ENCODE peak calls at places on chromosomes 4 and X, in five cellular contexts. O, I, F, D and X are unnamed samples.

GRCh38 chrX:71618303-71618721 is at the start of gene CXCR3:
- DNase-seq in F (no peak), I (no peak), D (no peak), O (no peak), X (peak)

GRCh38 chr4:140755811-140756291 is 334 bp downstream of the TBC1D9 start:
- DNase-seq in O (peak), F (peak), D (peak), I (no peak), X (peak)

GRCh38 chr4:61911313-61911756 is 711.2 kb downstream of the ADGRL3 start:
- DNase-seq in F (no peak), O (peak), D (no peak), I (no peak), X (no peak)

GRCh38 chr4:37885496-37885895 is 5.4 kb upstream of the TBC1D1 start:
- DNase-seq in F (no peak), O (no peak), I (no peak), D (no peak), X (peak)

GRCh38 chr4:88143504-88143903 is 14.9 kb downstream of the ABCG2 start:
- DNase-seq in O (peak), I (peak), D (no peak), F (no peak), X (no peak)

GRCh38 chr4:27887646-27888045 is 1027.0 kb downstream of the STIM2 start:
- DNase-seq in D (no peak), I (no peak), O (no peak), F (no peak), X (no peak)

GRCh38 chr4:83115000-83115399 is 471 bp upstream of the PLAC8 start:
- DNase-seq in O (peak), F (no peak), D (no peak), I (no peak), X (no peak)

GRCh38 chr4:15182600-15183222 is 180.4 kb downstream of the CPEB2 start:
- DNase-seq in O (peak), F (no peak), D (no peak), I (no peak), X (no peak)

GRCh38 chr4:79917246-79917645 is 155.8 kb downstream of the ANTXR2 start:
- DNase-seq in D (no peak), I (peak), O (peak), F (no peak), X (no peak)